ENCODE peak calls at places on chromosomes 12 and 14, in six cellular contexts. Y, J, C, G, I and H are unnamed samples.
A peak's percentile ranks its signal among the peaks of the same experiment; 100 is the strongest.

GRCh38 chr12:122836027-122836921 is 1.0 kb downstream of the HIP1R start:
- DNase-seq in Y (peak; percentile 70), J (peak; percentile 64), C (peak; percentile 33), G (no peak), I (peak; percentile 48), H (peak; percentile 70)

GRCh38 chr14:101072945-101073597 is 169.5 kb upstream of the RTL1 start:
- DNase-seq in Y (peak; percentile 97), J (peak; percentile 12), C (peak; percentile 80), G (peak; percentile 92), I (peak; percentile 65), H (peak; percentile 99)

GRCh38 chr14:38098074-38098846 is 109.4 kb upstream of the SSTR1 start:
- DNase-seq in Y (no peak), J (no peak), C (no peak), G (no peak), I (no peak), H (peak; percentile 64)

GRCh38 chr12:49369723-49370145 is 2.5 kb downstream of the SPATS2 start:
- DNase-seq in Y (peak; percentile 51), J (peak; percentile 95), C (peak; percentile 73), G (no peak), I (peak; percentile 28), H (peak; percentile 61)

GRCh38 chr14:91108941-91109611 is 4.8 kb upstream of the DGLUCY start:
- DNase-seq in Y (no peak), J (no peak), C (no peak), G (no peak), I (no peak), H (peak; percentile 35)

GRCh38 chr12:110245278-110245868 is 35.7 kb upstream of the ATP2A2 start:
- DNase-seq in Y (no peak), J (peak; percentile 9), C (peak; percentile 73), G (no peak), I (peak; percentile 55), H (peak; percentile 69)

GRCh38 chr14:105028251-105028927 is 7.5 kb upstream of the CDCA4 start:
- DNase-seq in Y (no peak), J (no peak), C (no peak), G (no peak), I (no peak), H (peak; percentile 94)

GRCh38 chr12:71900091-71900490 is 38.6 kb upstream of the TPH2 start:
- DNase-seq in Y (no peak), J (no peak), C (peak; percentile 8), G (no peak), I (no peak), H (peak; percentile 53)

GRCh38 chr12:12592930-12593329 is 18.7 kb upstream of the CREBL2 start:
- DNase-seq in Y (peak; percentile 39), J (no peak), C (no peak), G (no peak), I (no peak), H (peak; percentile 62)

GRCh38 chr14:95614335-95614734 is 71.9 kb upstream of the TCL1B start:
- DNase-seq in Y (peak; percentile 39), J (no peak), C (no peak), G (no peak), I (no peak), H (no peak)

GRCh38 chr12:11661491-11662085 is 12.1 kb downstream of the ETV6 start:
- DNase-seq in Y (no peak), J (no peak), C (no peak), G (no peak), I (no peak), H (no peak)

GRCh38 chr12:103858953-103859601 is 18.0 kb upstream of the NT5DC3 start:
- DNase-seq in Y (peak; percentile 89), J (no peak), C (no peak), G (peak; percentile 77), I (no peak), H (peak; percentile 99)

GRCh38 chr12:40727774-40728483 is 35.7 kb downstream of the CNTN1 start:
- DNase-seq in Y (no peak), J (no peak), C (no peak), G (no peak), I (no peak), H (no peak)

GRCh38 chr12:28378749-28379148 is 188.5 kb downstream of the CCDC91 start:
- DNase-seq in Y (no peak), J (peak; percentile 71), C (no peak), G (no peak), I (no peak), H (peak; percentile 50)

GRCh38 chr14:37901978-37902377 is 305.7 kb upstream of the SSTR1 start:
- DNase-seq in Y (no peak), J (no peak), C (peak; percentile 26), G (no peak), I (no peak), H (no peak)

GRCh38 chr14:93962701-93963601 is 13.4 kb downstream of the ASB2 start:
- DNase-seq in Y (no peak), J (peak; percentile 50), C (no peak), G (no peak), I (no peak), H (no peak)

GRCh38 chr12:116520801-116521471 is 38.2 kb upstream of the MAP1LC3B2 start:
- DNase-seq in Y (no peak), J (no peak), C (no peak), G (no peak), I (no peak), H (no peak)

GRCh38 chr12:112219195-112219594 is 93.8 kb downstream of the TRAFD1 start:
- DNase-seq in Y (no peak), J (no peak), C (peak; percentile 50), G (no peak), I (no peak), H (no peak)

GRCh38 chr12:25691865-25692114 is 138.7 kb upstream of the LMNTD1 start:
- DNase-seq in Y (no peak), J (no peak), C (no peak), G (no peak), I (no peak), H (no peak)

GRCh38 chr12:25785164-25785563 is 173.3 kb upstream of the RASSF8 start:
- DNase-seq in Y (no peak), J (no peak), C (no peak), G (no peak), I (no peak), H (peak; percentile 52)

GRCh38 chr12:1655225-1655788 is 26.3 kb downstream of the WNT5B start:
- DNase-seq in Y (no peak), J (no peak), C (no peak), G (no peak), I (no peak), H (peak; percentile 20)

GRCh38 chr12:8145754-8146415 is 10.9 kb upstream of the ZNF705A start:
- DNase-seq in Y (peak; percentile 44), J (no peak), C (peak; percentile 82), G (no peak), I (peak; percentile 65), H (no peak)

DNA sequence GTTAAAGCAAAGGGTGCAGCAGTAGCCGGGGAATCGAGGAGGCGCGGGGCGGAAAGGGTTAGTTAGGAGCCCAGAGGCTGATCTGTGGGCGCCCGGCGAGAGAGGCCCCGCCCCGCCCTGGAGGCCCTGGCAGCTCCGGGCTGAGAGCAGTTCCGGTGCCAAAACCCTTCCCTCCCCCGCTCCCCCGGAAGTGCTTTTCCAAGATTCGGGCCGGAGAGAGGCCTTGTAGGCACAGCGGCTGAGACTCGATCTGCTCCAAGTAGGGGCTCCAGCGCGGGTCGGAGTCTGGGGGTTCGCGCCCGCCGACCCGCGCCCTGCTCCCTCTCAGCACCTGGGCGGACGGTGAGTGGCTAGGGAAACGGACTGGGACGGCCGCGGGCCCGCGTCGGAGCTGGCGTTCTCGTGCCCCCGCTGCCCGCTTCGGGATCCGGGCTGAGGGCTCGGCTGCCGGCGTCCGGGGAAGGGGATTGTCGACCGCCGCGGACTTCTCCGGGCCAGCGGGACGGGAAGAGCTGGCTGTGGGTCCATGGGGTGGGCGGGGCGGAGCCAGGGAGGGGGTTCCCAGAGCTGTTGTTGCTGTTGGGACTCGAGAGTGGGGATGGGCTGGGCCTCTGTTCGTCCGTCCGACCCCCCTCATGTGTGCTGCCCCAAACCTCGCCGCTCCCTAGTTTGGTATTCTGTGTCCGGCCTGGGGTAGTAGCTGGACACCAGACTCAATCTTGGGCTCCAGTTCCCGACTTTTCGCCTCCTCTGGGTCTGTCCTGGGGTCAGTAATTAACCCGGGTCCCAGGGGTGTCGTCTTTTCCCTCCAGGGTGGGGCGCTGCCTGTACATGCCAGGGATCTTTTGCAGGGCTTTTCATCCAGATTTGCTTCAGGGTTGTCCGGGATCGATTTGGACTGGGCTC is at the start of gene FRS2:
- DNase-seq in Y (peak; percentile 94), J (peak; percentile 84), C (peak; percentile 98), G (peak; percentile 72), I (peak; percentile 96), H (peak; percentile 88)
- TF ChIP-seq CTCF in Y (peak; percentile 47), J (peak; percentile 36), C (peak; percentile 61), G (peak; percentile 36), I (peak; percentile 47), H (peak; percentile 61)

GRCh38 chr12:47224563-47225133 is 144.9 kb upstream of the AMIGO2 start:
- DNase-seq in Y (no peak), J (no peak), C (no peak), G (no peak), I (no peak), H (no peak)
- TF ChIP-seq EZH2 in Y (no peak), J (no peak), C (no peak), G (no peak), I (no peak), H (no peak)

GRCh38 chr14:84929834-84930233 is 600.1 kb upstream of the FLRT2 start:
- DNase-seq in Y (no peak), J (no peak), C (no peak), G (no peak), I (no peak), H (no peak)

GRCh38 chr14:84926656-84927055 is 603.3 kb upstream of the FLRT2 start:
- DNase-seq in Y (no peak), J (no peak), C (no peak), G (no peak), I (no peak), H (no peak)

GRCh38 chr14:84927096-84927910 is 602.6 kb upstream of the FLRT2 start:
- DNase-seq in Y (no peak), J (no peak), C (no peak), G (no peak), I (no peak), H (no peak)
- TF ChIP-seq EZH2phosphoT487 in Y (no peak), J (no peak), C (no peak), G (no peak), I (no peak), H (no peak)

GRCh38 chr12:108235231-108235959 is 103.7 kb downstream of the CMKLR1 start:
- DNase-seq in Y (no peak), J (no peak), C (peak; percentile 54), G (no peak), I (peak; percentile 24), H (no peak)

GRCh38 chr12:108236366-108236765 is 102.7 kb downstream of the CMKLR1 start:
- DNase-seq in Y (no peak), J (no peak), C (no peak), G (no peak), I (no peak), H (no peak)

GRCh38 chr12:108232565-108232964 is 103.5 kb downstream of the WSCD2 start:
- DNase-seq in Y (no peak), J (no peak), C (no peak), G (peak; percentile 6), I (no peak), H (peak; percentile 19)

GRCh38 chr12:108231909-108232434 is 102.9 kb downstream of the WSCD2 start:
- DNase-seq in Y (no peak), J (no peak), C (no peak), G (no peak), I (no peak), H (no peak)

DNA sequence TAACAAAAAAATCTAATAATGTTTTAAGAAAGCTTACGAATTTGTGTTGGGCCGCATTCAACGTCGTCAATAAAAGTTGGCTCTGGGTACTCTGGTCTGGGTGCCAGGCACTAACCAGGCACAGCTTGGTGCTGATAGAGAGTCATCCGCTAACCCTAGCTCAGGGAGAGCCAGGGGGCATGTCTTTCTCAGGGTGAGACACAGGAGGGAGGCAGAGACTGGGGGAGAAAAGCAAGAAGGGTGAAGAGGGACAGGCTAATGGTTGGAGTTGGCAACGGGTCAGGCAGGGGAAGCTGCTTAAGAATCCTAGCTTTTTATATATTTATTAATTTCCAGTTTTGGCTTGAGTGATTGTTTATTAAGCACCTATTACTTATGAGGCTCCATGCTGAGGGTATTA is 105.0 kb downstream of the CMKLR1 start:
- DNase-seq in Y (no peak), J (no peak), C (no peak), G (no peak), I (no peak), H (no peak)
- TF ChIP-seq CTCF in Y (no peak), J (no peak), C (peak; percentile 56), G (no peak), I (peak; percentile 16), H (no peak)